ENCODE peak calls at places on chromosome 3, in seven cellular contexts. H, F, D, J, A, O and I are unnamed samples.

GRCh38 chr3:187903697-187904096 is 158.4 kb upstream of the BCL6 start:
- DNase-seq in H (no peak), F (no peak), D (no peak), J (no peak), A (no peak), O (no peak), I (no peak)

GRCh38 chr3:17032407-17033034 is 147.8 kb downstream of the PLCL2 start:
- DNase-seq in H (no peak), F (peak; percentile 30), D (no peak), J (no peak), A (no peak), O (no peak), I (peak; percentile 37)

GRCh38 chr3:154852515-154852914 is 227.6 kb upstream of the MME start:
- DNase-seq in H (no peak), F (no peak), D (no peak), J (no peak), A (no peak), O (no peak), I (peak; percentile 68)

GRCh38 chr3:56205406-56205805 is 262.9 kb downstream of the ERC2 start:
- DNase-seq in H (no peak), F (no peak), D (no peak), J (no peak), A (no peak), O (no peak), I (no peak)

GRCh38 chr3:126912491-126913195 is 70.3 kb upstream of the PLXNA1 start:
- DNase-seq in H (no peak), F (no peak), D (no peak), J (no peak), A (peak; percentile 76), O (no peak), I (no peak)

GRCh38 chr3:53252105-53252946 is 3.5 kb downstream of the TKT start:
- DNase-seq in H (peak; percentile 70), F (no peak), D (no peak), J (no peak), A (no peak), O (no peak), I (no peak)

GRCh38 chr3:186239321-186239720 is 122.7 kb downstream of the DGKG start:
- DNase-seq in H (no peak), F (no peak), D (no peak), J (no peak), A (no peak), O (peak; percentile 15), I (peak; percentile 29)

GRCh38 chr3:44058022-44058867 is 183.4 kb upstream of the TOPAZ1 start:
- DNase-seq in H (peak; percentile 80), F (no peak), D (no peak), J (no peak), A (peak; percentile 90), O (no peak), I (peak; percentile 54)

GRCh38 chr3:126685493-126685892 is 18.5 kb upstream of the CHCHD6 start:
- DNase-seq in H (no peak), F (no peak), D (no peak), J (no peak), A (no peak), O (no peak), I (no peak)

GRCh38 chr3:169618894-169619792 is 44.4 kb downstream of the MECOM start:
- DNase-seq in H (no peak), F (no peak), D (no peak), J (no peak), A (no peak), O (peak; percentile 62), I (no peak)

GRCh38 chr3:47009225-47010049 is 30.0 kb downstream of the NBEAL2 start:
- DNase-seq in H (peak; percentile 94), F (peak; percentile 70), D (peak; percentile 46), J (peak; percentile 94), A (peak; percentile 95), O (peak; percentile 93), I (peak; percentile 73)

GRCh38 chr3:72738752-72739520 is 109.3 kb downstream of the SHQ1 start:
- DNase-seq in H (peak; percentile 56), F (no peak), D (no peak), J (peak; percentile 41), A (peak; percentile 89), O (peak; percentile 88), I (peak; percentile 24)

GRCh38 chr3:67635257-67635656 is 19.2 kb downstream of the SUCLG2 start:
- DNase-seq in H (no peak), F (no peak), D (no peak), J (no peak), A (no peak), O (no peak), I (peak; percentile 91)

GRCh38 chr3:195015021-195015420 is 255.9 kb downstream of the XXYLT1 start:
- DNase-seq in H (no peak), F (no peak), D (no peak), J (no peak), A (no peak), O (no peak), I (peak; percentile 50)
- H3K27me3 ChIP-seq in H (no peaks in the 10 kb centered on the region), F (peaks cover 9% of the 10 kb centered on the region), D (no peaks in the 10 kb centered on the region), J (no peaks in the 10 kb centered on the region), A (no peaks in the 10 kb centered on the region), O (no peaks in the 10 kb centered on the region), I (no peaks in the 10 kb centered on the region)

GRCh38 chr3:8368598-8368997 is 133.0 kb upstream of the LMCD1 start:
- DNase-seq in H (no peak), F (no peak), D (no peak), J (no peak), A (no peak), O (no peak), I (no peak)

GRCh38 chr3:8366214-8366613 is 135.4 kb upstream of the LMCD1 start:
- DNase-seq in H (no peak), F (no peak), D (no peak), J (no peak), A (no peak), O (no peak), I (no peak)

GRCh38 chr3:8357859-8358258 is 143.8 kb upstream of the LMCD1 start:
- DNase-seq in H (no peak), F (no peak), D (no peak), J (no peak), A (no peak), O (no peak), I (no peak)

DNA sequence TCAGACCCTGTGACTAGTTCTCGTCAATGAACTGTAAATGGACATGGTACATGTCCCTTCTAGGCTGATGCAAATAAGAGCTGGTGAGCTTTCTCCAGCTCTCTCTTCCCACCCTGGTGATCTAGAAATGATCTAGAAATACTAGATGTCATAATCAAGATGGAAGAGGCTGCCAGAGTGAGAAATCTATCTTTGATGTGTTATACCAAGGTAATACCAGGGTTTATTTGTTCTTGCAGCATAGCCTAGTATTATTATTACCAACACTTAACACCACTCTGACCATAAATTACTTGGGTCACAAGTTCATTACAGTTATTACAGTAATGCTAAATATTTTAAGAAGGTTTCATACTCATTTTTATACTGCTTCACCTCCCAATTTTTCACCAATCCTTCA is 138.4 kb upstream of the LMCD1 start:
- DNase-seq in H (no peak), F (no peak), D (no peak), J (no peak), A (no peak), O (no peak), I (no peak)
- H3K4me3 ChIP-seq in H (no peak overlapping the region), F (no peak overlapping the region), D (no peak overlapping the region), J (no peak overlapping the region), A (no peak overlapping the region), O (no peak overlapping the region), I (no peak overlapping the region)

DNA sequence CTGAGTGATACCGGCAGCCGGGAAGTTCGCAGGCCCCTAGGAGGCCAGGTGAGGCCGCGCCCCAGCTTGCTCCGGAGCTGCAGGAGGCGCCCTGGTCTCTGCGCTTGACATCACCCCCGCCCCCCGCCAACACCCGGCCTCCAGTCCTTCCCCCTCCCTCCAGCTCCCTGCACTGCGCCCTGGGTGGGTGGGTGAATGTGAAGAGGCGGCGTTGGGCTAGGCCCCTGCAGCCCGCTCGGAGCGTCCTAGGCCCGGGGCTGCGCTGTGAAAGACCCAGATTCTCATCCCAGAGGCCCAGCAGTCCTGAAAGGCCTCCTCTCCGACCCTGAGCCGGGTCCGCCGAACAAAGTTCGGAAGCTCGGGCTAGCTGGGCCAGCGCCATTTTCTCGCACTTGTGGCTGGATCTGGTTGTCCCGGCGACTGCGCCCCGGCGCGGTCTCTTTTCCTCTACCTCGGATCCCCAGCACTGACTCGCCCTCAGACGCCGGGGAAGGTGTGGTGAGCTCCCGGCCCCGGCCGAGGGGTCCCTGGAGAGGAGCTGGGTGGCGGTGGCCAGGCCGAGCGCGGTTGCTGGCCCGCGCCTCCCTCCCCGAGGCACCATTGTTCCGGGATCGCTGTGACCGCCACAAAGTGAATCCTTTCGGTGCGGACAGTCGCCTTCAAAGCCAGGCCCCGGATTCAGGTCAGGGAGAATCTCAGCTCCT is 12.9 kb downstream of the ZIC4 start:
- DNase-seq in H (no peak), F (no peak), D (no peak), J (no peak), A (peak; percentile 74), O (peak; percentile 91), I (no peak)
- TF ChIP-seq CTCF in H (no peak), F (no peak), D (no peak), J (no peak), A (no peak), O (peak; percentile 41), I (no peak)

GRCh38 chr3:138943724-138944131 is 3.2 kb downstream of the FOXL2 start:
- DNase-seq in H (no peak), F (no peak), D (no peak), J (no peak), A (no peak), O (no peak), I (no peak)
- H3K27me3 ChIP-seq in H (peaks cover 86% of the 10 kb centered on the region), F (peaks cover 99% of the 10 kb centered on the region), D (peaks cover 58% of the 10 kb centered on the region), J (peaks cover 89% of the 10 kb centered on the region), A (peaks cover 99% of the 10 kb centered on the region), O (no peaks in the 10 kb centered on the region), I (peaks cover 52% of the 10 kb centered on the region)

DNA sequence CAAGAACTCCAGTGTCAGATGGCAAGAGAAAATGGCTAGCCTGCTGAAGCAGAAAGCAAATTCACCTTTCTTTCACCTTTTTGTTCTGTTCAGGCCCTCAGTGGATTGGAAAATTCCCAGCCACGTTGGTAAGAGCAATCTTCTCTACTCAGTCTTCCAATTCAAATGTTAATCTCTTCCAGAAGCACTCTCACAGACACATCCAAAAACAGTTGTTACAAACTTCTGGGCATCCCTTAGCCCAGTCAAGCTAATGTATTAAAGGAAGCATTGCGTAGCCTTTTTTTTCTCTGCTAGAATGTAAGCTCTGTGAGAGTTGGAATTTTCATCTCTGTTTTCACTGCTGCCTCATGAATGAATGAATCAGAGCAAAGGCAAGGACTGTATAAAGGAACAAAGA is 109.2 kb upstream of the ROBO2 start:
- DNase-seq in H (no peak), F (no peak), D (no peak), J (no peak), A (no peak), O (no peak), I (no peak)
- H3K4me3 ChIP-seq in H (no peak overlapping the region), F (no peak overlapping the region), D (no peak overlapping the region), J (no peak overlapping the region), A (no peak overlapping the region), O (no peak overlapping the region), I (no peak overlapping the region)

GRCh38 chr3:135069406-135069805 is 274.3 kb downstream of the EPHB1 start:
- DNase-seq in H (no peak), F (no peak), D (no peak), J (no peak), A (no peak), O (no peak), I (no peak)
- TF ChIP-seq CTCF in H (no peak), F (no peak), D (no peak), J (no peak), A (no peak), O (no peak), I (no peak)